ENCODE peak calls at places on chromosome 11, in ten cellular contexts. Q is pancreas; F is stimulated activated CD4-positive, alpha-beta T cell treated with anti-CD3 and anti-CD28 coated beads, TNF-alpha, amount 100 ng/mL, for 48 hours; O is stomach; H is stimulated activated naive CD4-positive, alpha-beta T cell; A is activated CD4-positive, alpha-beta T cell treated with anti-CD3 and anti-CD28 coated beads for 48 hours; V is NCI-H1930; U is stimulated activated CD8-positive, alpha-beta memory T cell treated with anti-CD3 and anti-CD28 coated beads, Interleukin-2, amount 100 ng/mL, for 1 hour; T is brain microvascular endothelial cell; Y is adipocyte. G is an unnamed sample.

GRCh38 chr11:116725434-116726221 is 47.2 kb downstream of the BUD13 start:
- DNase-seq in Q (no peak), F (no peak), O (no peak), H (no peak), A (no peak), V (no peak), U (no peak), T (peak), Y (peak), G (no peak)

GRCh38 chr11:135075740-135076139 is 663.7 kb upstream of the B3GAT1 start:
- DNase-seq in Q (peak), F (peak), O (peak), H (no peak), A (peak), V (no peak), U (peak), T (peak), Y (peak), G (peak)

GRCh38 chr11:65321828-65322495 is 7.3 kb downstream of the CDC42EP2 start:
- DNase-seq in Q (no peak), F (no peak), O (no peak), H (no peak), A (no peak), V (no peak), U (no peak), T (no peak), Y (no peak), G (no peak)

GRCh38 chr11:66595245-66595904 is 2.4 kb downstream of the CCS start:
- DNase-seq in Q (peak), F (no peak), O (peak), H (peak), A (peak), V (no peak), U (no peak), T (no peak), Y (no peak), G (no peak)

GRCh38 chr11:69313992-69314391 is 20.0 kb downstream of the MYEOV start:
- DNase-seq in Q (no peak), F (no peak), O (no peak), H (no peak), A (no peak), V (no peak), U (no peak), T (no peak), Y (no peak), G (no peak)

GRCh38 chr11:118572914-118573550 is 823 bp downstream of the ARCN1 start:
- DNase-seq in Q (no peak), F (peak), O (no peak), H (peak), A (peak), V (no peak), U (no peak), T (peak), Y (peak), G (no peak)

GRCh38 chr11:8292351-8292750 is 28.7 kb upstream of the LMO1 start:
- DNase-seq in Q (no peak), F (no peak), O (no peak), H (no peak), A (no peak), V (no peak), U (no peak), T (no peak), Y (no peak), G (no peak)

GRCh38 chr11:7421136-7421535 is 64.2 kb upstream of the OLFML1 start:
- DNase-seq in Q (no peak), F (no peak), O (no peak), H (no peak), A (no peak), V (no peak), U (no peak), T (no peak), Y (no peak), G (no peak)

GRCh38 chr11:62980133-62980760 is 4.5 kb downstream of the SLC22A6 start:
- DNase-seq in Q (no peak), F (no peak), O (no peak), H (no peak), A (no peak), V (no peak), U (no peak), T (peak), Y (peak), G (no peak)

GRCh38 chr11:92820860-92821259 is 148.6 kb upstream of the MTNR1B start:
- DNase-seq in Q (no peak), F (no peak), O (no peak), H (no peak), A (no peak), V (no peak), U (no peak), T (no peak), Y (no peak), G (no peak)

GRCh38 chr11:125404811-125405481 is 91.1 kb downstream of the FEZ1 start:
- DNase-seq in Q (peak), F (peak), O (peak), H (peak), A (peak), V (no peak), U (peak), T (peak), Y (peak), G (peak)

GRCh38 chr11:91085985-91086384 is 863.1 kb upstream of the CHORDC1 start:
- DNase-seq in Q (no peak), F (no peak), O (no peak), H (no peak), A (no peak), V (no peak), U (no peak), T (no peak), Y (peak), G (no peak)

GRCh38 chr11:119755351-119756071 is 26.5 kb upstream of the NECTIN1 start:
- DNase-seq in Q (no peak), F (no peak), O (no peak), H (no peak), A (no peak), V (no peak), U (no peak), T (no peak), Y (no peak), G (no peak)

GRCh38 chr11:68146010-68146540 is 24.9 kb upstream of the CHKA start:
- DNase-seq in Q (peak), F (no peak), O (peak), H (no peak), A (no peak), V (no peak), U (no peak), T (no peak), Y (no peak), G (no peak)

GRCh38 chr11:122137081-122137793 is 21.2 kb upstream of the BLID start:
- DNase-seq in Q (no peak), F (no peak), O (no peak), H (no peak), A (no peak), V (no peak), U (no peak), T (peak), Y (peak), G (no peak)

GRCh38 chr11:47955356-47955755 is 25.0 kb upstream of the PTPRJ start:
- DNase-seq in Q (no peak), F (no peak), O (no peak), H (no peak), A (no peak), V (no peak), U (no peak), T (no peak), Y (no peak), G (no peak)

GRCh38 chr11:72240461-72241289 is 3.3 kb downstream of the PHOX2A start:
- DNase-seq in Q (no peak), F (no peak), O (no peak), H (no peak), A (no peak), V (no peak), U (no peak), T (no peak), Y (no peak), G (no peak)

GRCh38 chr11:15845261-15845660 is 511.1 kb downstream of the SOX6 start:
- DNase-seq in Q (no peak), F (no peak), O (no peak), H (no peak), A (no peak), V (no peak), U (no peak), T (no peak), Y (no peak), G (no peak)

GRCh38 chr11:20754957-20755356 is 85.6 kb downstream of the NELL1 start:
- DNase-seq in Q (no peak), F (no peak), O (no peak), H (no peak), A (no peak), V (no peak), U (no peak), T (no peak), Y (no peak), G (no peak)

GRCh38 chr11:69217276-69218105 is 61.8 kb downstream of the SMIM38 start:
- DNase-seq in Q (peak), F (no peak), O (peak), H (no peak), A (no peak), V (no peak), U (no peak), T (no peak), Y (no peak), G (no peak)

GRCh38 chr11:44987506-44987905 is 36.8 kb upstream of the TP53I11 start:
- DNase-seq in Q (no peak), F (no peak), O (peak), H (no peak), A (no peak), V (no peak), U (no peak), T (no peak), Y (no peak), G (no peak)

GRCh38 chr11:60863550-60864521 is 3.5 kb upstream of the ZP1 start:
- DNase-seq in Q (peak), F (no peak), O (no peak), H (no peak), A (no peak), V (no peak), U (no peak), T (no peak), Y (no peak), G (no peak)

GRCh38 chr11:107741044-107741823 is 29.4 kb upstream of the SLN start:
- DNase-seq in Q (no peak), F (no peak), O (no peak), H (no peak), A (peak), V (no peak), U (no peak), T (peak), Y (peak), G (no peak)

GRCh38 chr11:35514481-35514880 is 10.9 kb downstream of the PAMR1 start:
- DNase-seq in Q (no peak), F (no peak), O (no peak), H (no peak), A (no peak), V (no peak), U (no peak), T (no peak), Y (no peak), G (no peak)

GRCh38 chr11:118673361-118674093 is 5.9 kb downstream of the TREH start:
- DNase-seq in Q (no peak), F (no peak), O (no peak), H (no peak), A (no peak), V (no peak), U (no peak), T (no peak), Y (no peak), G (no peak)